ENCODE peak calls at places on chromosomes 3 and 15, in six cellular contexts. K is K562, O is WTC11, X is H1, W is HepG2, J is GM12878. N is an unnamed sample.

GRCh38 chr3:13017361-13018038 is 55.7 kb downstream of the IQSEC1 start:
- DNase-seq in O (no peak), J (no peak), K (no peak), W (no peak), X (no peak), N (no peak)

GRCh38 chr3:103295974-103296570 is 861.3 kb downstream of the ZPLD1 start:
- DNase-seq in K (peak), J (no peak), W (peak), O (no peak), X (no peak), N (peak)

GRCh38 chr15:90266061-90266431 is 574 bp downstream of the NGRN start:
- DNase-seq in K (peak), J (no peak), W (no peak), O (peak), X (no peak), N (peak)

GRCh38 chr3:195909645-195910498 is 1.5 kb upstream of the TNK2 start:
- DNase-seq in X (no peak), J (no peak), O (peak), W (peak), K (peak), N (peak)

GRCh38 chr3:170867143-170867542 is 2.9 kb downstream of the RPL22L1 start:
- DNase-seq in K (no peak), J (no peak), X (no peak), O (no peak), W (no peak), N (no peak)

GRCh38 chr3:16055606-16056209 is 118.8 kb upstream of the GALNT15 start:
- DNase-seq in K (no peak), X (no peak), O (no peak), J (no peak), W (no peak), N (no peak)

GRCh38 chr3:152202976-152203626 is 65.6 kb upstream of the MBNL1 start:
- DNase-seq in X (no peak), K (peak), W (no peak), J (no peak), O (no peak), N (no peak)

GRCh38 chr15:76840830-76841460 is 64.2 kb downstream of the SCAPER start:
- DNase-seq in O (no peak), X (no peak), K (peak), W (peak), J (no peak), N (peak)

GRCh38 chr15:76793162-76793561 is 112.0 kb downstream of the SCAPER start:
- DNase-seq in O (no peak), J (no peak), K (no peak), X (no peak), W (no peak), N (peak)

GRCh38 chr3:24192004-24192403 is 246.9 kb downstream of the NR1D2 start:
- DNase-seq in W (no peak), K (no peak), O (no peak), J (no peak), X (no peak), N (no peak)

GRCh38 chr15:29048011-29048410 is 162.2 kb downstream of the APBA2 start:
- DNase-seq in J (no peak), X (no peak), O (no peak), K (no peak), W (no peak), N (no peak)

GRCh38 chr3:159189994-159190669 is 388.3 kb downstream of the MFSD1 start:
- DNase-seq in K (no peak), W (no peak), X (no peak), O (no peak), J (no peak), N (no peak)

GRCh38 chr15:67083135-67083766 is 17.8 kb downstream of the SMAD3 start:
- DNase-seq in W (no peak), O (no peak), X (no peak), K (no peak), J (no peak), N (no peak)

GRCh38 chr3:107496855-107497254 is 25.9 kb upstream of the BBX start:
- DNase-seq in X (no peak), O (no peak), J (no peak), K (no peak), W (no peak), N (no peak)

GRCh38 chr15:70427531-70428120 is 329.9 kb upstream of the TLE3 start:
- DNase-seq in O (no peak), J (no peak), X (no peak), K (no peak), W (no peak), N (no peak)

GRCh38 chr15:42608110-42608531 is 32.7 kb downstream of the STARD9 start:
- DNase-seq in O (no peak), K (peak), J (peak), X (no peak), W (no peak), N (no peak)

GRCh38 chr3:143203848-143204247 is 84.3 kb downstream of the CHST2 start:
- DNase-seq in X (no peak), O (no peak), K (no peak), W (no peak), J (no peak), N (no peak)

GRCh38 chr15:66931768-66932633 is 133.4 kb upstream of the SMAD3 start:
- DNase-seq in O (peak), J (no peak), K (peak), X (no peak), W (peak), N (peak)

GRCh38 chr3:33433843-33434242 is 6.4 kb downstream of the UBP1 start:
- DNase-seq in J (no peak), X (no peak), O (no peak), W (no peak), K (no peak), N (no peak)

GRCh38 chr3:156820687-156821070 is 5.5 kb upstream of the LEKR1 start:
- DNase-seq in X (no peak), K (no peak), O (no peak), J (no peak), W (no peak), N (no peak)

GRCh38 chr3:187150599-187150998 is 11.3 kb upstream of the RPL39L start:
- DNase-seq in K (peak), W (peak), O (peak), J (no peak), X (no peak), N (peak)

GRCh38 chr15:27694506-27695077 is 404.5 kb downstream of the OCA2 start:
- DNase-seq in X (no peak), J (no peak), W (peak), O (no peak), K (no peak), N (no peak)

GRCh38 chr15:50051811-50052419 is 67.1 kb downstream of the ATP8B4 start:
- DNase-seq in O (peak), X (no peak), K (peak), W (peak), J (no peak), N (peak)

GRCh38 chr3:125437631-125438435 is 62.7 kb upstream of the ZNF148 start:
- DNase-seq in W (peak), K (peak), O (peak), X (peak), J (no peak), N (peak)

GRCh38 chr3:127454051-127454450 is 136.5 kb downstream of the TPRA1 start:
- DNase-seq in X (no peak), J (no peak), O (no peak), W (no peak), K (no peak), N (no peak)

GRCh38 chr3:164459526-164460151 is 618.7 kb downstream of the SI start:
- DNase-seq in W (no peak), X (no peak), O (no peak), J (no peak), K (peak), N (peak)

GRCh38 chr3:32569540-32570425 is 875 bp downstream of the DYNC1LI1 start:
- DNase-seq in X (peak), O (peak), K (peak), W (peak), J (no peak), N (peak)

GRCh38 chr3:44104668-44105321 is 136.9 kb upstream of the TOPAZ1 start:
- DNase-seq in X (no peak), W (no peak), J (peak), K (peak), O (no peak), N (no peak)

GRCh38 chr3:113545594-113545993 is 13.2 kb downstream of the SIDT1 start:
- DNase-seq in X (no peak), O (no peak), W (no peak), K (no peak), J (no peak), N (no peak)

GRCh38 chr15:45714501-45715488 is 80.0 kb downstream of the SQOR start:
- DNase-seq in K (peak), X (peak), O (peak), J (no peak), W (peak), N (peak)

GRCh38 chr3:89946863-89947262 is 839.4 kb downstream of the EPHA3 start:
- DNase-seq in O (no peak), K (no peak), W (no peak), X (no peak), J (no peak), N (peak)
- TF ChIP-seq CREB1 in O (no peak), K (no peak), W (no peak), X (no peak), J (no peak), N (no peak)

GRCh38 chr3:26102376-26103110 is 312.7 kb downstream of the OXSM start:
- DNase-seq in K (no peak), O (no peak), J (no peak), X (no peak), W (no peak), N (no peak)
- TF ChIP-seq CREB1 in K (no peak), O (no peak), J (no peak), X (no peak), W (no peak), N (no peak)

GRCh38 chr15:65577129-65577996 is 33.6 kb downstream of the INTS14 start:
- DNase-seq in J (no peak), X (no peak), W (no peak), O (no peak), K (no peak), N (no peak)
- TF ChIP-seq CREB1 in J (no peak), X (no peak), W (no peak), O (no peak), K (no peak), N (no peak)

GRCh38 chr3:132268956-132269355 is 48.3 kb upstream of the ACP3 start:
- DNase-seq in O (peak), K (peak), W (no peak), J (no peak), X (no peak), N (peak)
- TF ChIP-seq CREB1 in O (no peak), K (no peak), W (no peak), J (no peak), X (no peak), N (no peak)

DNA sequence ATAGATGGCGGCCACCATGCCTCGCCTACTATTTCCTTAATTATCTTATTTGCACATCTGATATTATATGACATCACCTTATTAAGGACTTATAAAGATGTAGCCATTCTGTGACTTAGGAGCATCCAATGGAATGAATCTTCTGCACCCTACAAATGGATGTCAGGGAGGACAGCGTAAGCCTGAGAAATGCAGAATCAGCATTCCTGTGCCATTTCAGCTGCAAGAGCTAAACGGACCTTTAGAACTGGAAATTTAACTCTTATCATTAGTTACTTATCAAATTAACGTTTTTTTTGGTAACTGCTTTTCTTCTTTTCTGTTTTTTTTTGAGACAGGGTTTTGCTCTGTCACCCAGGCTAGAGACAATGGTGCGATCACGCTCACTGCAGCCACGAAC is 65.6 kb downstream of the LMLN start:
- DNase-seq in W (no peak), X (no peak), O (no peak), K (no peak), J (no peak), N (no peak)
- TF ChIP-seq CREB1 in W (no peak), X (no peak), O (no peak), K (no peak), J (no peak), N (no peak)

DNA sequence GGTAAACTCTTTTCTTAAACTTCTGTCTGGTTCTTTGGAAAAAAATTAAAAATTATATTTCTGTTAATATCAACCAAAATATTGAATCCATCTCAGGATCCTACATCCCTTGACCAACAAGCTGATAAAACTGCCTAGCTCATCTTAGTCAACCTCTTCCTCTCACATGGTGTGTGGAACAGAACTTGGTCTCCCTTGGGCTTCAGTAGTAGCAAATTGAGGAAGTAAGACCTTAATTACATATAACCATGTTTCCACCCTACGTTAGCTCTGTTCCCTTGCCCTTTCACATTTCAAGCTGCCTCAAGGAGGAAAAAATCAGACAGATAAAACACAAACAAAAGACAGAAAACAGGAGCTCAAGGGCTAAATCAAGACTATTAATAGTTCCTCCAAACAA is 116.4 kb downstream of the GREM1 start:
- DNase-seq in X (no peak), O (no peak), J (peak), W (no peak), K (no peak), N (no peak)
- TF ChIP-seq CREB1 in X (no peak), O (no peak), J (no peak), W (no peak), K (no peak), N (no peak)

GRCh38 chr3:25653322-25653721 is 11.4 kb downstream of the TOP2B start:
- DNase-seq in J (no peak), X (no peak), K (no peak), O (no peak), W (no peak), N (peak)

GRCh38 chr3:25652921-25653320 is 11.8 kb downstream of the TOP2B start:
- DNase-seq in O (no peak), W (no peak), J (no peak), K (no peak), X (no peak), N (peak)

GRCh38 chr3:25655659-25656058 is 9.0 kb downstream of the TOP2B start:
- DNase-seq in K (no peak), X (no peak), J (no peak), W (no peak), O (no peak), N (no peak)

GRCh38 chr3:25654576-25654975 is 10.1 kb downstream of the TOP2B start:
- DNase-seq in K (no peak), X (no peak), J (no peak), W (no peak), O (no peak), N (no peak)

GRCh38 chr3:25657293-25657692 is 7.4 kb downstream of the TOP2B start:
- DNase-seq in J (no peak), K (no peak), X (no peak), O (no peak), W (no peak), N (no peak)
- TF ChIP-seq CREB1 in J (no peak), K (no peak), X (no peak), O (no peak), W (no peak), N (no peak)

GRCh38 chr3:52325686-52326085 is 9.6 kb downstream of the DNAH1 start:
- DNase-seq in O (no peak), J (no peak), W (no peak), X (no peak), K (no peak), N (no peak)

GRCh38 chr3:52328536-52329080 is 12.5 kb downstream of the DNAH1 start:
- DNase-seq in K (no peak), W (no peak), J (no peak), X (no peak), O (no peak), N (no peak)

GRCh38 chr3:52330194-52330805 is 14.2 kb downstream of the DNAH1 start:
- DNase-seq in W (no peak), X (no peak), K (no peak), O (no peak), J (no peak), N (no peak)

GRCh38 chr3:52326976-52327375 is 10.9 kb downstream of the DNAH1 start:
- DNase-seq in K (no peak), O (no peak), W (no peak), X (no peak), J (no peak), N (no peak)

GRCh38 chr3:52327486-52328290 is 11.6 kb downstream of the DNAH1 start:
- DNase-seq in J (no peak), W (peak), X (no peak), O (no peak), K (no peak), N (no peak)
- TF ChIP-seq CREB1 in J (no peak), W (no peak), X (no peak), O (no peak), K (no peak), N (no peak)

N was measured in GM23338.